ENCODE peak calls at places on chromosomes 11 and 22, in seven cellular contexts. Y, D, B, C, Z, K and X are unnamed samples.
A peak's percentile ranks its signal among the peaks of the same experiment; 100 is the strongest.

GRCh38 chr22:39524089-39524752 is 3.9 kb downstream of the ATF4 start:
- DNase-seq in C (no peak), B (no peak), D (no peak), K (no peak), Y (no peak), Z (no peak), X (no peak)

GRCh38 chr22:29256606-29257325 is 11.0 kb downstream of the RHBDD3 start:
- DNase-seq in B (no peak), C (no peak), K (no peak), Y (no peak), D (peak; percentile 83), Z (no peak), X (no peak)

GRCh38 chr11:73570415-73571114 is 27.3 kb downstream of the FAM168A start:
- DNase-seq in Z (no peak), D (no peak), K (peak; percentile 19), C (no peak), Y (no peak), B (peak; percentile 36), X (no peak)

GRCh38 chr11:45250035-45250693 is 36.0 kb downstream of the SYT13 start:
- DNase-seq in C (no peak), K (no peak), Z (no peak), B (no peak), Y (no peak), D (no peak), X (no peak)

GRCh38 chr11:13019313-13019712 is 10.2 kb downstream of the RASSF10 start:
- DNase-seq in Y (no peak), B (no peak), D (no peak), K (no peak), Z (no peak), C (no peak), X (no peak)

GRCh38 chr11:121723261-121723741 is 270.5 kb upstream of the SORL1-AS1 start:
- DNase-seq in D (no peak), B (no peak), C (peak; percentile 36), K (no peak), Y (peak; percentile 2), Z (no peak), X (no peak)

GRCh38 chr22:34236527-34236926 is 316.3 kb upstream of the LARGE1 start:
- DNase-seq in C (no peak), D (no peak), Y (no peak), Z (no peak), B (no peak), K (no peak), X (no peak)

GRCh38 chr11:119422505-119423416 is at the start of gene THY1:
- DNase-seq in Z (peak; percentile 6), B (no peak), D (no peak), Y (peak; percentile 66), C (peak; percentile 76), K (no peak), X (no peak)

GRCh38 chr22:28563636-28564035 is 116.0 kb downstream of the TTC28 start:
- DNase-seq in Z (no peak), C (no peak), B (no peak), K (no peak), Y (no peak), D (no peak), X (no peak)

GRCh38 chr11:91717169-91717568 is 507.4 kb upstream of the FAT3 start:
- DNase-seq in D (no peak), Z (no peak), K (no peak), B (no peak), Y (no peak), C (no peak), X (no peak)

GRCh38 chr11:67268684-67269268 is 2.5 kb downstream of the GRK2 start:
- DNase-seq in K (no peak), D (peak; percentile 61), Z (no peak), B (peak; percentile 31), C (no peak), Y (no peak), X (no peak)

GRCh38 chr22:26476705-26477340 is 6.8 kb downstream of the HPS4 start:
- DNase-seq in C (no peak), Y (no peak), K (no peak), D (no peak), B (no peak), Z (no peak), X (no peak)

GRCh38 chr22:20523118-20523983 is 15.9 kb downstream of the MED15 start:
- DNase-seq in K (no peak), B (no peak), C (no peak), D (no peak), Y (no peak), Z (no peak), X (no peak)

GRCh38 chr22:36328635-36329216 is 59.0 kb downstream of the MYH9 start:
- DNase-seq in C (no peak), K (peak; percentile 68), D (no peak), Z (peak; percentile 62), B (peak; percentile 57), Y (no peak), X (peak; percentile 67)

GRCh38 chr11:9941991-9942390 is 278.1 kb downstream of the SWAP70 start:
- DNase-seq in K (no peak), Y (no peak), Z (no peak), D (no peak), B (no peak), C (no peak), X (no peak)

GRCh38 chr11:65538915-65539374 is 14.1 kb downstream of the SCYL1 start:
- DNase-seq in B (no peak), Z (no peak), Y (peak; percentile 63), K (no peak), D (no peak), C (peak; percentile 64), X (no peak)

GRCh38 chr11:2924821-2925675 is 4.2 kb downstream of the PHLDA2 start:
- DNase-seq in K (no peak), Y (no peak), C (no peak), D (no peak), B (no peak), Z (no peak), X (no peak)

GRCh38 chr11:71447791-71448256 is 369 bp downstream of the DHCR7 start:
- DNase-seq in B (no peak), D (no peak), K (no peak), Y (peak; percentile 81), C (peak; percentile 73), Z (peak; percentile 65), X (no peak)

GRCh38 chr22:35517769-35518530 is 22.7 kb upstream of the RASD2 start:
- DNase-seq in Y (no peak), C (no peak), K (peak; percentile 25), Z (no peak), D (no peak), B (no peak), X (no peak)

GRCh38 chr11:32172771-32173170 is 81.9 kb downstream of the RCN1 start:
- DNase-seq in D (no peak), Y (peak; percentile 14), B (no peak), C (no peak), Z (no peak), K (no peak), X (no peak)

GRCh38 chr11:13462311-13462927 is 603 bp downstream of the BTBD10 start:
- DNase-seq in C (peak; percentile 78), B (peak; percentile 70), Y (peak; percentile 76), D (no peak), Z (peak; percentile 43), K (peak; percentile 58), X (no peak)

GRCh38 chr22:19357270-19358105 is 66.0 kb upstream of the CLTCL1 start:
- DNase-seq in Y (no peak), D (no peak), C (no peak), B (no peak), K (no peak), Z (no peak), X (no peak)

GRCh38 chr11:61919113-61919840 is 1.9 kb upstream of the RAB3IL1 start:
- DNase-seq in D (no peak), C (no peak), Y (no peak), K (no peak), B (no peak), Z (peak; percentile 14), X (no peak)

GRCh38 chr22:39429186-39429585 is 27.6 kb upstream of the MGAT3 start:
- DNase-seq in K (no peak), D (no peak), Z (no peak), Y (no peak), C (no peak), B (no peak), X (no peak)

GRCh38 chr11:115886111-115886733 is 382.0 kb upstream of the CADM1 start:
- DNase-seq in Z (no peak), D (no peak), B (no peak), C (no peak), Y (no peak), K (no peak), X (no peak)

GRCh38 chr11:100525635-100526034 is 161.5 kb upstream of the ARHGAP42 start:
- DNase-seq in B (no peak), D (no peak), Y (no peak), C (peak; percentile 65), Z (no peak), K (peak; percentile 3), X (no peak)
- TF ChIP-seq CTCF in B (no peak), D (peak; percentile 28), Y (no peak), C (peak; percentile 47), Z (peak; percentile 28), K (no peak), X (no peak)

GRCh38 chr11:108733479-108734116 is 68.7 kb downstream of the DDX10 start:
- DNase-seq in Y (no peak), D (no peak), K (no peak), B (no peak), C (no peak), Z (peak; percentile 42), X (no peak)

GRCh38 chr11:108732395-108732794 is 67.5 kb downstream of the DDX10 start:
- DNase-seq in Y (no peak), B (no peak), D (no peak), C (no peak), K (no peak), Z (no peak), X (no peak)

GRCh38 chr11:108734956-108735559 is 70.2 kb downstream of the DDX10 start:
- DNase-seq in C (no peak), D (no peak), K (peak; percentile 14), B (no peak), Z (no peak), Y (no peak), X (no peak)
- TF ChIP-seq CTCF in C (no peak), D (peak; percentile 81), K (peak; percentile 46), B (peak; percentile 40), Z (no peak), Y (peak; percentile 40), X (peak; percentile 69)

GRCh38 chr11:14969922-14970323 is 2.2 kb downstream of the CALCA start:
- DNase-seq in C (peak; percentile 94), Z (no peak), Y (peak; percentile 88), D (peak; percentile 86), B (no peak), K (peak; percentile 50), X (no peak)
- TF ChIP-seq CTCF in C (peak; percentile 84), Z (peak; percentile 64), Y (peak; percentile 73), D (peak; percentile 68), B (no peak), K (peak; percentile 52), X (peak; percentile 30)

DNA sequence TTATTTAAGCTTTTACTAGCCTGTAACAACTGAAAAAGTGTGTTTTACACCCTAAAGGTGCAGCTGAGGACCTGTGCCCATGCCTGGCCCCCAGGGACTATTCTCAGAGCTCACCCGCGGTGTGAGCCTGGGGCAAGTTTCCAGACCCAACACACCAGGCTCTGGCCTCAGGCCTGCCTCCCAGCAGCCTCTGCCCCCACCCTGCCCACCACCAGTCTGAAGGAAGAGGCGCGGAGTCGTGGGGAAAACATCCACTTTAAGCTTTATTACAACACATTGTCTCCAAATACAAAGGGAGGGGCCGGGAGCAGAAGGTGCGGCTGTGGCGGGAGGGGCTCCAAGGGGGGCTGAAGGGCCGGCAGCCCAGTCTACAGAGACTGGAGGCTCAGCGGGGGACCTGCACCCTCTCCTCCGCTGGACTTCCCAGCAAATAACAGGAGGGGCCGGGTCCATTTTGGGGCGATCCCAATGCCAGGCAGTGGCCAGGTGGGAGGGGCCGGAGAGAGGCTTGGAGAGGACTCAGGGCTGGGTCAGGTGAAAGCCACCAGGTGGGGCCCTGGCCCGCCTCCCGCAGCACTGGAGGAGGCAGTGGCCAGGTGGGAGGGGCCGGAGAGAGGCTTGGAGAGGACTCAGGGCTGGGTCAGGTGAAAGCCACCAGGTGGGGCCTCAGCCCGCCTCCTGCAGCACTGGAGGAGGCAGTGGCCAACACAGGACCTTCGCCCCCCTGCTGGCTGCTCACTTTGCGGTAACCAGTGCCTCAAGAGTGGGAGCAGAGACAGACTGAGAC is 18.1 kb downstream of the DUSP8 start:
- DNase-seq in B (peak; percentile 87), Z (no peak), Y (no peak), D (no peak), K (no peak), C (peak; percentile 82), X (no peak)
- TF ChIP-seq CTCF in B (no peak), Z (no peak), Y (no peak), D (no peak), K (no peak), C (no peak), X (no peak)